ENCODE peak calls at places on chromosomes 4 and X, in five cellular contexts. L is EL, U is bronchial epithelial cell, T is HS-27A, C is T-helper 1 cell. Z is an unnamed sample.

GRCh38 chr4:145488310-145488709 is 6.7 kb downstream of the SMAD1 start:
- DNase-seq in C (no peak), U (no peak), T (no peak), L (no peak), Z (no peak)

GRCh38 chrX:154351183-154352011 is 23.0 kb downstream of the FLNA start:
- DNase-seq in T (no peak), L (peak), U (no peak), C (peak), Z (peak)

GRCh38 chrX:48663241-48663640 is 20.4 kb upstream of the WAS start:
- DNase-seq in L (no peak), C (no peak), U (no peak), T (no peak), Z (no peak)

GRCh38 chr4:102612824-102613366 is 111.7 kb downstream of the NFKB1 start:
- DNase-seq in U (peak), C (peak), T (no peak), L (no peak), Z (peak)

GRCh38 chrX:134362560-134363089 is 97.3 kb upstream of the HPRT1 start:
- DNase-seq in U (no peak), T (no peak), L (no peak), C (no peak), Z (no peak)

GRCh38 chr4:68465058-68465457 is 17.8 kb downstream of the TMPRSS11E start:
- DNase-seq in C (no peak), L (no peak), U (peak), T (no peak), Z (no peak)

GRCh38 chrX:124406294-124407013 is 60.1 kb downstream of the SH2D1A start:
- DNase-seq in C (peak), U (peak), L (peak), T (peak), Z (peak)

GRCh38 chr4:183561905-183562304 is 57.0 kb downstream of the ING2 start:
- DNase-seq in C (no peak), T (no peak), U (no peak), L (no peak), Z (no peak)

GRCh38 chr4:54588404-54588803 is 69.4 kb upstream of the KIT start:
- DNase-seq in L (peak), C (no peak), T (no peak), U (peak), Z (no peak)

GRCh38 chrX:11913001-11913400 is 155.0 kb downstream of the MSL3 start:
- DNase-seq in U (no peak), T (no peak), C (no peak), L (peak), Z (no peak)

GRCh38 chr4:8207314-8207713 is 8.2 kb downstream of the SH3TC1 start:
- DNase-seq in C (no peak), U (no peak), T (no peak), L (no peak), Z (no peak)

GRCh38 chr4:160485071-160485687 is 1382.3 kb downstream of the RAPGEF2 start:
- DNase-seq in L (no peak), C (no peak), U (no peak), T (no peak), Z (no peak)

GRCh38 chr4:114598191-114599121 is at the start of gene UGT8:
- DNase-seq in L (peak), T (no peak), C (no peak), U (no peak), Z (peak)

GRCh38 chrX:3712870-3713224 is 602 bp downstream of the PRKX start:
- DNase-seq in T (no peak), L (no peak), C (no peak), U (no peak), Z (no peak)

Z was measured in effector memory CD8-positive, alpha-beta T cell.